ENCODE peak calls at places on chromosomes 5 and 9, in four cellular contexts. O is H1, Y is H9, T is IMR-90. X is an unnamed sample.

GRCh38 chr9:74036549-74037231 is 460.4 kb upstream of the RORB start:
- DNase-seq in O (no peak), Y (no peak), T (no peak), X (no peak)

GRCh38 chr5:35822541-35822940 is 34.1 kb upstream of the IL7R start:
- DNase-seq in O (no peak), Y (no peak), T (no peak), X (no peak)

GRCh38 chr9:95075700-95076099 is 241.8 kb downstream of the FANCC start:
- DNase-seq in O (no peak), Y (no peak), T (no peak), X (no peak)

GRCh38 chr5:98397081-98397480 is 376.4 kb upstream of the RGMB start:
- DNase-seq in O (no peak), Y (no peak), T (peak; percentile 52), X (no peak)

GRCh38 chr5:88833371-88834107 is 49.4 kb downstream of the MEF2C start:
- DNase-seq in O (no peak), Y (no peak), T (peak; percentile 74), X (peak; percentile 12)

GRCh38 chr5:126847318-126848221 is 70.6 kb downstream of the LMNB1 start:
- DNase-seq in O (peak; percentile 37), Y (no peak), T (no peak), X (no peak)

GRCh38 chr5:139814704-139815280 is 19.2 kb downstream of the PSD2 start:
- DNase-seq in O (no peak), Y (no peak), T (no peak), X (no peak)

GRCh38 chr9:94554078-94554438 is 825 bp upstream of the PCAT7 start:
- DNase-seq in O (no peak), Y (no peak), T (no peak), X (no peak)

GRCh38 chr5:127671218-127671617 is 22.3 kb downstream of the CTXN3 start:
- DNase-seq in O (no peak), Y (no peak), T (no peak), X (no peak)

GRCh38 chr5:6638236-6638635 is 5.0 kb downstream of the SRD5A1 start:
- DNase-seq in O (no peak), Y (no peak), T (no peak), X (no peak)

GRCh38 chr5:9766581-9766980 is 136.4 kb upstream of the TAS2R1 start:
- DNase-seq in O (no peak), Y (no peak), T (peak; percentile 81), X (no peak)

GRCh38 chr5:169765597-169765996 is 128.5 kb downstream of the DOCK2 start:
- DNase-seq in O (no peak), Y (no peak), T (no peak), X (no peak)

GRCh38 chr9:84371737-84372136 is 31.2 kb upstream of the SLC28A3 start:
- DNase-seq in O (no peak), Y (no peak), T (peak; percentile 82), X (no peak)

GRCh38 chr9:124551472-124552339 is 44.5 kb upstream of the NR5A1 start:
- DNase-seq in O (peak; percentile 78), Y (peak; percentile 76), T (peak; percentile 73), X (peak; percentile 85)

GRCh38 chr9:128055222-128056040 is 11.7 kb downstream of the NAIF1 start:
- DNase-seq in O (no peak), Y (peak; percentile 59), T (no peak), X (peak; percentile 57)

GRCh38 chr5:180636403-180637075 is 12.9 kb downstream of the FLT4 start:
- DNase-seq in O (no peak), Y (no peak), T (peak; percentile 35), X (no peak)

GRCh38 chr5:146706321-146706972 is 172.1 kb downstream of the PPP2R2B start:
- DNase-seq in O (peak; percentile 68), Y (peak; percentile 71), T (no peak), X (peak; percentile 61)

GRCh38 chr5:146878471-146879172 is at the start of gene PPP2R2B:
- DNase-seq in O (no peak), Y (peak; percentile 86), T (peak; percentile 1), X (peak; percentile 78)

GRCh38 chr5:137488974-137489373 is 10.2 kb downstream of the SPOCK1 start:
- DNase-seq in O (no peak), Y (no peak), T (no peak), X (no peak)

GRCh38 chr9:76162751-76163500 is 231.3 kb downstream of the RFK start:
- DNase-seq in O (no peak), Y (peak; percentile 29), T (peak; percentile 75), X (no peak)

GRCh38 chr9:16254674-16255073 is 615.8 kb downstream of the BNC2 start:
- DNase-seq in O (no peak), Y (no peak), T (no peak), X (no peak)

GRCh38 chr5:96284727-96285389 is 148.2 kb downstream of the PCSK1 start:
- DNase-seq in O (no peak), Y (no peak), T (no peak), X (no peak)

GRCh38 chr5:93395891-93396465 is 185.0 kb downstream of the NR2F1-AS1 start:
- DNase-seq in O (no peak), Y (no peak), T (peak; percentile 34), X (peak; percentile 44)

GRCh38 chr5:90134892-90135291 is 274.7 kb downstream of the CETN3 start:
- DNase-seq in O (no peak), Y (no peak), T (peak; percentile 31), X (no peak)

GRCh38 chr5:168117469-168117868 is 174.0 kb upstream of the WWC1 start:
- DNase-seq in O (no peak), Y (no peak), T (no peak), X (no peak)

GRCh38 chr5:174720066-174720611 is 4.2 kb upstream of the MSX2 start:
- DNase-seq in O (no peak), Y (peak; percentile 50), T (no peak), X (peak; percentile 87)

GRCh38 chr5:97406950-97407676 is 224.1 kb upstream of the RIOK2 start:
- DNase-seq in O (no peak), Y (no peak), T (no peak), X (no peak)

GRCh38 chr5:7759257-7759871 is 91.6 kb downstream of the CFAP90 start:
- DNase-seq in O (no peak), Y (no peak), T (no peak), X (no peak)

GRCh38 chr5:172910828-172911627 is 48.2 kb upstream of the RPL26L1 start:
- DNase-seq in O (peak; percentile 55), Y (peak; percentile 48), T (peak; percentile 96), X (peak; percentile 48)

DNA sequence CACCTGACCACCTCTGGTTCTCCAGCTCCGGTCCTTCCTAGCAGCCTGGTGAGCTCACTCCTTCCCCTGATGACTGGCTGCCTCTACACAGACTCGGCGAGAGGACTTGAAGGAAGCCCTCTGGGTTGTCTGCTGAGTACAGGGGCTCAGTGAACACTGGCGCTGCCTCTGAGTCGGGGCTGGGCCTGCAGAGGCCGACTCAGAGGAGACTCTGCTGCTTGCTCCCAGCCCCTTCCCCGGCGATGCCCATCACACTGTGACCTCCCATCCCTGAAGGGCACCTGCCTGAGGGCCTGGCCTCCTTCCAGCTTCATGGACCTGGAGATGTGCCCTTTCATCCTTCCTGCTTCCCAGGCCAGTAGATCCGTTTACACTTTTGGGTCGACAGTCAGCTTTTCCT is 22.0 kb downstream of the CRB2 start:
- DNase-seq in O (no peak), Y (no peak), T (no peak), X (no peak)
- H3K4me1 ChIP-seq in O (no peaks in the 10 kb centered on the region), Y (no peaks in the 10 kb centered on the region), T (no peaks in the 10 kb centered on the region), X (peaks cover 2% of the 10 kb centered on the region)

DNA sequence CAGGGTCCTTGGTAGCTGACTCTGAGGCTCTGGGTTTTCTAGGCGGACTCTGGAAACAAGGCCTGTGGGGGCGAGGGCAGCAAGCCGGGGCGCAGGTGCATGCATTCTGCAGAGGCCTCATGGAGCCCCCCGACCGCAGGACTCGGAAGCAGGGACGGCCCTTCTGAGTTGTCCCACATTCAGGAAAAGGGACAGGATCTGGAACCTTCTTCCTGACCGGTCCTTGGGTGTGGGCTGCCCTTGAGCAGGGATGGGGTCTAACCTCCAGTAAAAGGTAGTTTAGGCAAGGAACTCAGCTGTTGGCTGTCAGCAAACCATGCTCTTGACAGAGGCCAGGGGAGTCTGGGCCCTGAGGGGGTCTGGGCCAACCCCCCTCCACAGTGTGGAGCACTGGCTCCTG is 7.4 kb upstream of the COL5A1 start:
- DNase-seq in O (no peak), Y (peak; percentile 7), T (no peak), X (no peak)
- H4K8ac ChIP-seq in O (no peak overlapping the region), Y (no peak overlapping the region), T (no peak overlapping the region), X (no peak overlapping the region)

GRCh38 chr5:59041355-59041754 is 458.5 kb downstream of the RAB3C start:
- DNase-seq in O (no peak), Y (no peak), T (no peak), X (no peak)

GRCh38 chr5:59040007-59040803 is 457.3 kb downstream of the RAB3C start:
- DNase-seq in O (no peak), Y (no peak), T (no peak), X (peak; percentile 10)

GRCh38 chr5:59042201-59042600 is 459.3 kb downstream of the RAB3C start:
- DNase-seq in O (no peak), Y (no peak), T (peak; percentile 63), X (no peak)

GRCh38 chr5:59040804-59041201 is 457.9 kb downstream of the RAB3C start:
- DNase-seq in O (no peak), Y (no peak), T (no peak), X (no peak)

DNA sequence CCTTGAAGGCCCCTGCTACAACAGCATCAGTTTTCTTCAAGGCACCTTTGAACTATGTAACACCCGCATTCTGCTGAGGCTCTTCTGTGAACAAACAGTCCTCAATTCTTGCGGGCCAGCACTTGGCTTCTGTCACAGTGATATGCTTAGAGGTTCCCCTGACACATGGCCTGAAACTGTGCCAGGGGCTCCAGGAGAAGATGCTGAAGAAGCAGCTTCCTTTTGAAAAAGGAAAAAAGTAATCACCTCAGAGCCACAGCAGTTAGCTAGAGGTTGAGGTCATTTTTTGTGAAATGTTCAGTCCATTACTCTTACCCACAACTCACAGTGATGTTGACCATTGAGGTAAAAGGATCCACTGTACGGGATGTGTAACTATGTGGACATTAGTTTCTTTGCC is 459.8 kb downstream of the RAB3C start:
- DNase-seq in O (no peak), Y (no peak), T (no peak), X (no peak)
- H4K5ac ChIP-seq in O (no peak overlapping the region), Y (no peak overlapping the region), T (no peak overlapping the region), X (no peak overlapping the region)

GRCh38 chr5:124746916-124747769 is 704 bp upstream of the ZNF608 start:
- DNase-seq in O (peak; percentile 71), Y (peak; percentile 88), T (peak; percentile 94), X (peak; percentile 98)

GRCh38 chr5:124747770-124748686 is 1.6 kb upstream of the ZNF608 start:
- DNase-seq in O (no peak), Y (no peak), T (peak; percentile 44), X (peak; percentile 51)

GRCh38 chr5:124745367-124746251 is 830 bp downstream of the ZNF608 start:
- DNase-seq in O (no peak), Y (no peak), T (peak; percentile 51), X (no peak)

GRCh38 chr5:124744170-124744911 is 2.1 kb downstream of the ZNF608 start:
- DNase-seq in O (peak; percentile 57), Y (no peak), T (peak; percentile 27), X (peak; percentile 32)

DNA sequence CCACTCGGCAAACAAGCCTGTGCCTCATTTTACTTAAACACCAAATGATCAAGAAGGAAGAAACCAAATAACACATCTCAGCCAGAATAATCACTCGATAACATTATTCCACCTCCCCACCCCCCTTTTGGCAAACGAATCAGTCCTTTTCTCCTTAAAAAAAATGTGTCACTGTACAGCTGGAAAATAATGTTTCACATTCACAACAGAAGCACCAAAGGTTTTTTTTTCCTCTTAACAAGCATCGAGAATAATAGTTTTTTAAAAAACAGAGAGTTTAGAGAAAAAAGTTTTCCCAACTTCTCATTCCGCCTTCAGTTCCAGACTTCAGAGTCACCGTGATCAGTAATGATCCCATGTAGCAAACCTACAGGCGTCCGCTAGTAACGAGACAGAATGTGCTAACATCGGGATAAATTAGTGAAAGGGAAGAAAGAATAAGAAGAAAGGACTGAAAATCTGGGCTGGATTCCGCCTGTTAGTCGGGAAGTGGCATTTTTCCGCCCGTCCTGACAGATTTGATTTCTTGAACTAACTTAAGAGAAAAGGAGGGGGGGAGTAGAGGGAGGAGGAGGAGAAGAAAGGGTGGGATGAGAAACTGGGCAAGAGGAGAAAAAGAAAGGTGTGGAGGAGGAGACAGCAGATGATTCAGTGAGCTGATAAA is at the start of gene ZNF608:
- DNase-seq in O (peak; percentile 49), Y (no peak), T (peak; percentile 78), X (peak; percentile 75)
- H3K4me1 ChIP-seq in O (peaks cover 5% of the 10 kb centered on the region), Y (peaks cover 7% of the 10 kb centered on the region), T (peaks cover 3% of the 10 kb centered on the region), X (peaks cover 11% of the 10 kb centered on the region)